ENCODE peak calls at places on chromosome 21, in five cellular contexts. One of them, this sample, is unnamed.

GRCh38 chr21:41016472-41016871 is 151.5 kb upstream of the BACE2 start:
- DNase-seq in iris pigment epithelial cell: no peak
- DNase-seq in NCI-H510A treated with DMSO at 0.1 percent for 48 hours: peak
- DNase-seq in fibroblast of the conjunctiva: no peak
- DNase-seq in activated CD4-positive, alpha-beta memory T cell treated with anti-CD3 and anti-CD28 coated beads, Interleukin-2, amount 10 ng/mL, durations not matched to agents 7 days and 5 days: no peak
- DNase-seq in this sample: no peak

GRCh38 chr21:33510826-33511225 is 19.3 kb upstream of the DNAJC28 start:
- DNase-seq in iris pigment epithelial cell: no peak
- DNase-seq in NCI-H510A treated with DMSO at 0.1 percent for 48 hours: no peak
- DNase-seq in fibroblast of the conjunctiva: no peak
- DNase-seq in activated CD4-positive, alpha-beta memory T cell treated with anti-CD3 and anti-CD28 coated beads, Interleukin-2, amount 10 ng/mL, durations not matched to agents 7 days and 5 days: no peak
- DNase-seq in this sample: no peak

GRCh38 chr21:44836666-44837471 is 19.0 kb upstream of the SUMO3 start:
- DNase-seq in activated CD4-positive, alpha-beta memory T cell treated with anti-CD3 and anti-CD28 coated beads, Interleukin-2, amount 10 ng/mL, durations not matched to agents 7 days and 5 days: no peak
- DNase-seq in iris pigment epithelial cell: peak
- DNase-seq in fibroblast of the conjunctiva: no peak
- DNase-seq in NCI-H510A treated with DMSO at 0.1 percent for 48 hours: peak
- DNase-seq in this sample: peak

GRCh38 chr21:24910591-24910990 is 696.7 kb downstream of the MRPL39 start:
- DNase-seq in NCI-H510A treated with DMSO at 0.1 percent for 48 hours: no peak
- DNase-seq in fibroblast of the conjunctiva: no peak
- DNase-seq in iris pigment epithelial cell: no peak
- DNase-seq in activated CD4-positive, alpha-beta memory T cell treated with anti-CD3 and anti-CD28 coated beads, Interleukin-2, amount 10 ng/mL, durations not matched to agents 7 days and 5 days: no peak
- DNase-seq in this sample: no peak

GRCh38 chr21:25709684-25710265 is 24.9 kb downstream of the ATP5PF start:
- DNase-seq in activated CD4-positive, alpha-beta memory T cell treated with anti-CD3 and anti-CD28 coated beads, Interleukin-2, amount 10 ng/mL, durations not matched to agents 7 days and 5 days: no peak
- DNase-seq in iris pigment epithelial cell: no peak
- DNase-seq in NCI-H510A treated with DMSO at 0.1 percent for 48 hours: no peak
- DNase-seq in fibroblast of the conjunctiva: no peak
- DNase-seq in this sample: no peak

GRCh38 chr21:35084869-35085268 is 35.8 kb upstream of the RUNX1 start:
- DNase-seq in iris pigment epithelial cell: peak
- DNase-seq in activated CD4-positive, alpha-beta memory T cell treated with anti-CD3 and anti-CD28 coated beads, Interleukin-2, amount 10 ng/mL, durations not matched to agents 7 days and 5 days: no peak
- DNase-seq in NCI-H510A treated with DMSO at 0.1 percent for 48 hours: no peak
- DNase-seq in fibroblast of the conjunctiva: peak
- DNase-seq in this sample: no peak

GRCh38 chr21:36096398-36097290 is 26.8 kb downstream of the CBR1 start:
- DNase-seq in fibroblast of the conjunctiva: no peak
- DNase-seq in NCI-H510A treated with DMSO at 0.1 percent for 48 hours: no peak
- DNase-seq in iris pigment epithelial cell: no peak
- DNase-seq in activated CD4-positive, alpha-beta memory T cell treated with anti-CD3 and anti-CD28 coated beads, Interleukin-2, amount 10 ng/mL, durations not matched to agents 7 days and 5 days: no peak
- DNase-seq in this sample: no peak

GRCh38 chr21:45011911-45012660 is 62.3 kb upstream of the ADARB1 start:
- DNase-seq in NCI-H510A treated with DMSO at 0.1 percent for 48 hours: no peak
- DNase-seq in iris pigment epithelial cell: peak
- DNase-seq in fibroblast of the conjunctiva: peak
- DNase-seq in activated CD4-positive, alpha-beta memory T cell treated with anti-CD3 and anti-CD28 coated beads, Interleukin-2, amount 10 ng/mL, durations not matched to agents 7 days and 5 days: no peak
- DNase-seq in this sample: no peak

GRCh38 chr21:46323227-46323709 is 402 bp downstream of the C21orf58 start:
- DNase-seq in fibroblast of the conjunctiva: no peak
- DNase-seq in iris pigment epithelial cell: peak
- DNase-seq in NCI-H510A treated with DMSO at 0.1 percent for 48 hours: no peak
- DNase-seq in activated CD4-positive, alpha-beta memory T cell treated with anti-CD3 and anti-CD28 coated beads, Interleukin-2, amount 10 ng/mL, durations not matched to agents 7 days and 5 days: no peak
- DNase-seq in this sample: no peak

GRCh38 chr21:22076471-22076870 is 1078.3 kb downstream of the NCAM2 start:
- DNase-seq in activated CD4-positive, alpha-beta memory T cell treated with anti-CD3 and anti-CD28 coated beads, Interleukin-2, amount 10 ng/mL, durations not matched to agents 7 days and 5 days: no peak
- DNase-seq in fibroblast of the conjunctiva: no peak
- DNase-seq in iris pigment epithelial cell: no peak
- DNase-seq in NCI-H510A treated with DMSO at 0.1 percent for 48 hours: no peak
- DNase-seq in this sample: no peak

GRCh38 chr21:27787046-27787445 is 820.2 kb upstream of the ADAMTS5 start:
- DNase-seq in iris pigment epithelial cell: peak
- DNase-seq in fibroblast of the conjunctiva: no peak
- DNase-seq in activated CD4-positive, alpha-beta memory T cell treated with anti-CD3 and anti-CD28 coated beads, Interleukin-2, amount 10 ng/mL, durations not matched to agents 7 days and 5 days: no peak
- DNase-seq in NCI-H510A treated with DMSO at 0.1 percent for 48 hours: no peak
- DNase-seq in this sample: no peak

GRCh38 chr21:32257952-32258785 is 20.7 kb downstream of the MIS18A start:
- DNase-seq in iris pigment epithelial cell: peak
- DNase-seq in activated CD4-positive, alpha-beta memory T cell treated with anti-CD3 and anti-CD28 coated beads, Interleukin-2, amount 10 ng/mL, durations not matched to agents 7 days and 5 days: peak
- DNase-seq in fibroblast of the conjunctiva: peak
- DNase-seq in NCI-H510A treated with DMSO at 0.1 percent for 48 hours: peak
- DNase-seq in this sample: peak

GRCh38 chr21:31268090-31268489 is 76.0 kb downstream of the TIAM1 start:
- DNase-seq in activated CD4-positive, alpha-beta memory T cell treated with anti-CD3 and anti-CD28 coated beads, Interleukin-2, amount 10 ng/mL, durations not matched to agents 7 days and 5 days: no peak
- DNase-seq in NCI-H510A treated with DMSO at 0.1 percent for 48 hours: no peak
- DNase-seq in fibroblast of the conjunctiva: no peak
- DNase-seq in iris pigment epithelial cell: no peak
- DNase-seq in this sample: no peak

GRCh38 chr21:28220670-28221069 is 772.0 kb downstream of the LTN1 start:
- DNase-seq in fibroblast of the conjunctiva: no peak
- DNase-seq in NCI-H510A treated with DMSO at 0.1 percent for 48 hours: no peak
- DNase-seq in activated CD4-positive, alpha-beta memory T cell treated with anti-CD3 and anti-CD28 coated beads, Interleukin-2, amount 10 ng/mL, durations not matched to agents 7 days and 5 days: no peak
- DNase-seq in iris pigment epithelial cell: peak
- DNase-seq in this sample: no peak

GRCh38 chr21:44636209-44637017 is 743 bp upstream of the KRTAP10-10 start:
- DNase-seq in NCI-H510A treated with DMSO at 0.1 percent for 48 hours: no peak
- DNase-seq in activated CD4-positive, alpha-beta memory T cell treated with anti-CD3 and anti-CD28 coated beads, Interleukin-2, amount 10 ng/mL, durations not matched to agents 7 days and 5 days: no peak
- DNase-seq in iris pigment epithelial cell: no peak
- DNase-seq in fibroblast of the conjunctiva: no peak
- DNase-seq in this sample: no peak

GRCh38 chr21:46207920-46208571 is 20.5 kb downstream of the LSS start:
- DNase-seq in NCI-H510A treated with DMSO at 0.1 percent for 48 hours: no peak
- DNase-seq in activated CD4-positive, alpha-beta memory T cell treated with anti-CD3 and anti-CD28 coated beads, Interleukin-2, amount 10 ng/mL, durations not matched to agents 7 days and 5 days: no peak
- DNase-seq in iris pigment epithelial cell: no peak
- DNase-seq in fibroblast of the conjunctiva: no peak
- DNase-seq in this sample: no peak

GRCh38 chr21:42105476-42105875 is 34.4 kb downstream of the UMODL1 start:
- DNase-seq in NCI-H510A treated with DMSO at 0.1 percent for 48 hours: no peak
- DNase-seq in fibroblast of the conjunctiva: no peak
- DNase-seq in iris pigment epithelial cell: no peak
- DNase-seq in activated CD4-positive, alpha-beta memory T cell treated with anti-CD3 and anti-CD28 coated beads, Interleukin-2, amount 10 ng/mL, durations not matched to agents 7 days and 5 days: no peak
- DNase-seq in this sample: no peak

GRCh38 chr21:38992737-38993136 is 187.0 kb downstream of the ETS2 start:
- DNase-seq in NCI-H510A treated with DMSO at 0.1 percent for 48 hours: no peak
- DNase-seq in iris pigment epithelial cell: no peak
- DNase-seq in activated CD4-positive, alpha-beta memory T cell treated with anti-CD3 and anti-CD28 coated beads, Interleukin-2, amount 10 ng/mL, durations not matched to agents 7 days and 5 days: no peak
- DNase-seq in fibroblast of the conjunctiva: no peak
- DNase-seq in this sample: no peak

GRCh38 chr21:42025392-42026071 is 15.4 kb upstream of the ZBTB21 start:
- DNase-seq in iris pigment epithelial cell: no peak
- DNase-seq in NCI-H510A treated with DMSO at 0.1 percent for 48 hours: no peak
- DNase-seq in activated CD4-positive, alpha-beta memory T cell treated with anti-CD3 and anti-CD28 coated beads, Interleukin-2, amount 10 ng/mL, durations not matched to agents 7 days and 5 days: no peak
- DNase-seq in fibroblast of the conjunctiva: no peak
- DNase-seq in this sample: no peak

GRCh38 chr21:22120616-22121266 is 1122.5 kb downstream of the NCAM2 start:
- DNase-seq in fibroblast of the conjunctiva: no peak
- DNase-seq in NCI-H510A treated with DMSO at 0.1 percent for 48 hours: no peak
- DNase-seq in activated CD4-positive, alpha-beta memory T cell treated with anti-CD3 and anti-CD28 coated beads, Interleukin-2, amount 10 ng/mL, durations not matched to agents 7 days and 5 days: no peak
- DNase-seq in iris pigment epithelial cell: peak
- DNase-seq in this sample: no peak

GRCh38 chr21:15943009-15943666 is 213.4 kb downstream of the USP25 start:
- DNase-seq in fibroblast of the conjunctiva: no peak
- DNase-seq in activated CD4-positive, alpha-beta memory T cell treated with anti-CD3 and anti-CD28 coated beads, Interleukin-2, amount 10 ng/mL, durations not matched to agents 7 days and 5 days: no peak
- DNase-seq in NCI-H510A treated with DMSO at 0.1 percent for 48 hours: no peak
- DNase-seq in iris pigment epithelial cell: peak
- DNase-seq in this sample: no peak

GRCh38 chr21:45502600-45502999 is 39.6 kb downstream of the SLC19A1 start:
- DNase-seq in iris pigment epithelial cell: no peak
- DNase-seq in fibroblast of the conjunctiva: no peak
- DNase-seq in NCI-H510A treated with DMSO at 0.1 percent for 48 hours: no peak
- DNase-seq in activated CD4-positive, alpha-beta memory T cell treated with anti-CD3 and anti-CD28 coated beads, Interleukin-2, amount 10 ng/mL, durations not matched to agents 7 days and 5 days: no peak
- DNase-seq in this sample: no peak

GRCh38 chr21:41817228-41817627 is 50.4 kb upstream of the RIPK4 start:
- DNase-seq in NCI-H510A treated with DMSO at 0.1 percent for 48 hours: peak
- DNase-seq in fibroblast of the conjunctiva: peak
- DNase-seq in activated CD4-positive, alpha-beta memory T cell treated with anti-CD3 and anti-CD28 coated beads, Interleukin-2, amount 10 ng/mL, durations not matched to agents 7 days and 5 days: no peak
- DNase-seq in iris pigment epithelial cell: peak
- DNase-seq in this sample: peak

GRCh38 chr21:43020771-43021170 is 46.4 kb downstream of the PKNOX1 start:
- DNase-seq in fibroblast of the conjunctiva: no peak
- DNase-seq in activated CD4-positive, alpha-beta memory T cell treated with anti-CD3 and anti-CD28 coated beads, Interleukin-2, amount 10 ng/mL, durations not matched to agents 7 days and 5 days: no peak
- DNase-seq in iris pigment epithelial cell: no peak
- DNase-seq in NCI-H510A treated with DMSO at 0.1 percent for 48 hours: no peak
- DNase-seq in this sample: no peak

GRCh38 chr21:34724857-34725195 is 56.0 kb downstream of the CLIC6 start:
- DNase-seq in NCI-H510A treated with DMSO at 0.1 percent for 48 hours: no peak
- DNase-seq in iris pigment epithelial cell: no peak
- DNase-seq in fibroblast of the conjunctiva: no peak
- DNase-seq in activated CD4-positive, alpha-beta memory T cell treated with anti-CD3 and anti-CD28 coated beads, Interleukin-2, amount 10 ng/mL, durations not matched to agents 7 days and 5 days: no peak
- DNase-seq in this sample: no peak

GRCh38 chr21:41207401-41208388 is 39.7 kb downstream of the BACE2 start:
- DNase-seq in activated CD4-positive, alpha-beta memory T cell treated with anti-CD3 and anti-CD28 coated beads, Interleukin-2, amount 10 ng/mL, durations not matched to agents 7 days and 5 days: peak
- DNase-seq in NCI-H510A treated with DMSO at 0.1 percent for 48 hours: peak
- DNase-seq in fibroblast of the conjunctiva: peak
- DNase-seq in iris pigment epithelial cell: peak
- DNase-seq in this sample: peak

GRCh38 chr21:36415375-36415774 is 30.2 kb downstream of the CHAF1B start:
- DNase-seq in activated CD4-positive, alpha-beta memory T cell treated with anti-CD3 and anti-CD28 coated beads, Interleukin-2, amount 10 ng/mL, durations not matched to agents 7 days and 5 days: no peak
- DNase-seq in iris pigment epithelial cell: no peak
- DNase-seq in fibroblast of the conjunctiva: no peak
- DNase-seq in NCI-H510A treated with DMSO at 0.1 percent for 48 hours: no peak
- DNase-seq in this sample: peak

This sample was measured in NCI-H1417.